ENCODE peak calls at places on chromosomes 7 and 10, in five cellular contexts. I is fibroblast of the aortic adventitia, K is hepatocyte, N is nucleus accumbens, P is C1 segment of cervical spinal cord. U is an unnamed sample.

GRCh38 chr10:86747796-86748581 is 8.4 kb upstream of the BMPR1A start:
- DNase-seq in N (no peak), K (no peak), I (no peak), P (no peak), U (no peak)

GRCh38 chr10:117509573-117509972 is 33.0 kb upstream of the EMX2 start:
- DNase-seq in N (no peak), K (no peak), I (no peak), P (no peak), U (no peak)

GRCh38 chr7:87218941-87219544 is 489 bp downstream of the TMEM243 start:
- DNase-seq in I (peak; percentile 56), K (peak; percentile 48), P (peak; percentile 33), N (no peak), U (no peak)

GRCh38 chr10:125153693-125154490 is 6.5 kb downstream of the CTBP2 start:
- DNase-seq in P (no peak), K (peak; percentile 38), N (no peak), I (peak; percentile 54), U (no peak)

GRCh38 chr10:133279266-133279960 is 2.7 kb upstream of the ADAM8 start:
- DNase-seq in N (no peak), I (no peak), P (no peak), K (no peak), U (no peak)

GRCh38 chr10:11446133-11446532 is 165.3 kb downstream of the USP6NL start:
- DNase-seq in P (no peak), I (no peak), N (no peak), K (no peak), U (no peak)

GRCh38 chr7:100852048-100852872 is at the start of gene SLC12A9:
- DNase-seq in N (peak; percentile 83), I (peak; percentile 83), K (peak; percentile 95), P (peak; percentile 69), U (peak; percentile 85)

GRCh38 chr10:75233444-75234016 is 2.2 kb downstream of the COMTD1 start:
- DNase-seq in N (no peak), I (no peak), P (peak; percentile 41), K (no peak), U (no peak)

GRCh38 chr7:23014681-23015080 is 751 bp upstream of the HYCC1 start:
- DNase-seq in I (no peak), N (no peak), P (no peak), K (no peak), U (no peak)

GRCh38 chr7:67644149-67644548 is 647.5 kb downstream of the TYW1 start:
- DNase-seq in P (no peak), K (no peak), N (no peak), I (no peak), U (no peak)

GRCh38 chr10:67976292-67977245 is 92.1 kb downstream of the SIRT1 start:
- DNase-seq in I (peak; percentile 11), K (peak; percentile 9), N (no peak), P (no peak), U (peak; percentile 3)

GRCh38 chr10:58282615-58283014 is 13.7 kb downstream of the CISD1 start:
- DNase-seq in N (no peak), I (no peak), P (no peak), K (no peak), U (no peak)

GRCh38 chr7:142025896-142026295 is 30.2 kb downstream of the MGAM start:
- DNase-seq in I (peak; percentile 27), K (no peak), P (no peak), N (no peak), U (no peak)

GRCh38 chr7:113026941-113027340 is 59.7 kb downstream of the GPR85 start:
- DNase-seq in K (no peak), I (peak; percentile 18), P (no peak), N (no peak), U (no peak)

GRCh38 chr7:134870156-134870555 is 90.7 kb downstream of the CALD1 start:
- DNase-seq in I (no peak), N (no peak), P (no peak), K (no peak), U (no peak)

GRCh38 chr10:14608381-14609001 is 166.2 kb downstream of the FAM107B start:
- DNase-seq in I (no peak), N (no peak), P (no peak), K (no peak), U (peak; percentile 11)

GRCh38 chr7:137962491-137962874 is 39.4 kb downstream of the CREB3L2 start:
- DNase-seq in N (no peak), I (no peak), P (no peak), K (no peak), U (no peak)

GRCh38 chr10:101223274-101224059 is 5.8 kb downstream of the LBX1 start:
- DNase-seq in K (no peak), N (no peak), P (no peak), I (no peak), U (no peak)

GRCh38 chr7:4631664-4632171 is 50.4 kb upstream of the FOXK1 start:
- DNase-seq in I (peak; percentile 95), P (peak; percentile 69), K (peak; percentile 93), N (peak; percentile 73), U (peak; percentile 33)

GRCh38 chr10:3435671-3436070 is 263.1 kb upstream of the PITRM1 start:
- DNase-seq in I (peak; percentile 81), N (no peak), K (no peak), P (no peak), U (no peak)

GRCh38 chr7:133139350-133139749 is 57.5 kb upstream of the CHCHD3 start:
- DNase-seq in K (peak; percentile 62), I (peak; percentile 50), P (no peak), N (no peak), U (no peak)

GRCh38 chr10:72503241-72503640 is 122.6 kb downstream of the MICU1 start:
- DNase-seq in N (no peak), K (no peak), P (no peak), I (peak; percentile 67), U (no peak)

GRCh38 chr10:133109736-133110532 is 22.2 kb downstream of the ADGRA1 start:
- DNase-seq in P (no peak), N (no peak), I (no peak), K (peak; percentile 47), U (no peak)

GRCh38 chr7:43880596-43880995 is 11.3 kb upstream of the MRPS24 start:
- DNase-seq in N (no peak), K (no peak), I (no peak), P (no peak), U (no peak)

GRCh38 chr7:16422917-16423316 is 1.6 kb upstream of the CRPPA start:
- DNase-seq in I (no peak), P (no peak), K (no peak), N (no peak), U (no peak)

GRCh38 chr10:119246862-119247549 is 39.6 kb downstream of the GRK5 start:
- DNase-seq in P (no peak), K (no peak), I (peak; percentile 95), N (no peak), U (no peak)

GRCh38 chr7:131689662-131690234 is 133.3 kb upstream of the PODXL start:
- DNase-seq in N (no peak), I (no peak), P (no peak), K (no peak), U (no peak)

GRCh38 chr10:29757551-29758297 is 123.0 kb upstream of the SVIL start:
- DNase-seq in K (peak; percentile 72), N (no peak), I (peak; percentile 25), P (no peak), U (no peak)

GRCh38 chr10:104809288-104810090 is 168.4 kb downstream of the SORCS3 start:
- DNase-seq in I (no peak), P (no peak), K (peak; percentile 26), N (no peak), U (no peak)

GRCh38 chr10:58177362-58177947 is 90.2 kb downstream of the IPMK start:
- DNase-seq in I (peak; percentile 66), K (peak; percentile 23), P (no peak), N (no peak), U (no peak)

GRCh38 chr10:1205450-1206030 is 149.4 kb downstream of the WDR37 start:
- DNase-seq in P (no peak), N (no peak), I (no peak), K (no peak), U (no peak)

U was measured in substantia nigra.